ENCODE peak calls at places on chromosomes 12 and 14, in four cellular contexts. Y is transverse colon, U is D341Med, O is mucosa of gallbladder. K is an unnamed sample.

GRCh38 chr14:34005901-34006300 is 55.0 kb upstream of the EGLN3 start:
- DNase-seq in O (no peak), Y (no peak), U (no peak), K (no peak)

GRCh38 chr12:22624573-22624907 is 431 bp upstream of the ETNK1 start:
- DNase-seq in O (no peak), Y (no peak), U (no peak), K (no peak)

GRCh38 chr14:91957876-91958313 is 10.4 kb upstream of the FBLN5 start:
- DNase-seq in O (peak; percentile 31), Y (no peak), U (no peak), K (no peak)

GRCh38 chr14:70812124-70812818 is 3.0 kb upstream of the MAP3K9 start:
- DNase-seq in U (no peak), Y (no peak), O (no peak), K (no peak)

GRCh38 chr14:99644723-99645544 is at the start of gene HHIPL1:
- DNase-seq in U (no peak), Y (no peak), O (no peak), K (no peak)

GRCh38 chr14:69612014-69612758 is 790 bp downstream of the SUSD6 start:
- DNase-seq in Y (peak; percentile 50), U (peak; percentile 68), O (no peak), K (no peak)

GRCh38 chr12:99259040-99259934 is 388.3 kb upstream of the GARIN6 start:
- DNase-seq in O (no peak), U (peak; percentile 26), Y (no peak), K (no peak)

GRCh38 chr14:32567543-32568384 is 238.7 kb downstream of the AKAP6 start:
- DNase-seq in O (no peak), U (no peak), Y (no peak), K (no peak)

GRCh38 chr14:94748667-94749347 is 21.1 kb downstream of the GSC start:
- DNase-seq in U (peak; percentile 72), O (peak; percentile 29), Y (peak; percentile 17), K (no peak)

GRCh38 chr14:57212919-57213318 is 55.8 kb downstream of the EXOC5 start:
- DNase-seq in O (no peak), U (no peak), Y (no peak), K (no peak)

GRCh38 chr14:96997996-96998395 is 200.8 kb downstream of the VRK1 start:
- DNase-seq in Y (no peak), U (no peak), O (no peak), K (no peak)

GRCh38 chr14:70907996-70908917 is 998 bp downstream of the PCNX1 start:
- DNase-seq in U (peak; percentile 60), Y (peak; percentile 41), O (peak; percentile 27), K (peak; percentile 31)

GRCh38 chr12:10033783-10034381 is 3.4 kb downstream of the CLEC9A start:
- DNase-seq in Y (no peak), O (no peak), U (no peak), K (no peak)

GRCh38 chr12:111368291-111368683 is 608 bp downstream of the PHETA1 start:
- DNase-seq in U (peak; percentile 58), Y (peak; percentile 58), O (peak; percentile 17), K (no peak)

GRCh38 chr12:118061011-118061875 is at the start of gene WSB2:
- DNase-seq in O (peak; percentile 79), Y (peak; percentile 75), U (peak; percentile 83), K (no peak)

GRCh38 chr14:78530078-78530477 is 359.9 kb downstream of the NRXN3 start:
- DNase-seq in O (peak; percentile 32), Y (no peak), U (no peak), K (no peak)

GRCh38 chr12:77914089-77914488 is 83.4 kb downstream of the NAV3 start:
- DNase-seq in Y (no peak), U (no peak), O (no peak), K (no peak)

GRCh38 chr12:16611146-16611545 is 5.2 kb upstream of the LMO3 start:
- DNase-seq in O (no peak), Y (no peak), U (no peak), K (no peak)

GRCh38 chr12:64780531-64781373 is 21.5 kb upstream of the GNS start:
- DNase-seq in U (peak; percentile 77), Y (peak; percentile 70), O (peak; percentile 61), K (no peak)

K was measured in HS-27A.